ENCODE peak calls at places on chromosomes 6 and 20, in nine cellular contexts. Q is fibroblast of lung; V is stimulated activated CD4-positive, alpha-beta T cell treated with anti-CD3 and anti-CD28 coated beads, Interleukin-4, amount 100 ng/mL, for 48 hours; N is effector memory CD8-positive, alpha-beta T cell; C is fibroblast of mammary gland; P is choroid plexus epithelial cell; Z is fibroblast of villous mesenchyme; E is ecto neural progenitor cell; I is activated T-cell treated with anti-CD3 and anti-CD28 coated beads for 1 hour. U is an unnamed sample.

GRCh38 chr20:6057704-6058103 is 3.8 kb upstream of the LRRN4 start:
- DNase-seq in P (no peak), E (no peak), Z (no peak), Q (no peak), I (no peak), V (no peak), C (no peak), N (no peak), U (no peak)

GRCh38 chr20:20373046-20373706 is 5.3 kb downstream of the INSM1 start:
- DNase-seq in V (no peak), P (no peak), E (no peak), Z (peak), N (no peak), C (peak), Q (peak), I (no peak), U (no peak)

GRCh38 chr6:155212616-155213380 is 51.0 kb upstream of the CLDN20 start:
- DNase-seq in C (no peak), P (no peak), Q (peak), V (no peak), Z (no peak), N (no peak), E (no peak), I (no peak), U (no peak)

GRCh38 chr20:11153819-11154218 is 480.0 kb upstream of the JAG1 start:
- DNase-seq in C (no peak), V (no peak), Z (no peak), N (no peak), I (no peak), E (no peak), P (peak), Q (peak), U (no peak)

GRCh38 chr6:45436544-45437440 is 59.1 kb upstream of the SUPT3H start:
- DNase-seq in N (no peak), Z (peak), Q (peak), I (no peak), E (no peak), P (peak), V (no peak), C (peak), U (no peak)

GRCh38 chr6:32825966-32826365 is 9.2 kb upstream of the HLA-DOB start:
- DNase-seq in E (no peak), Q (peak), V (no peak), I (no peak), C (peak), P (peak), N (no peak), Z (peak), U (no peak)

GRCh38 chr6:47079638-47080037 is 37.5 kb upstream of the ADGRF1 start:
- DNase-seq in V (no peak), P (no peak), Q (no peak), N (no peak), E (no peak), C (no peak), Z (no peak), I (no peak), U (no peak)

GRCh38 chr6:129685640-129686031 is 24.3 kb downstream of the ARHGAP18 start:
- DNase-seq in Z (no peak), V (no peak), I (no peak), E (no peak), N (no peak), P (no peak), Q (no peak), C (no peak), U (no peak)

GRCh38 chr6:160973311-160973710 is 18.3 kb upstream of the MAP3K4 start:
- DNase-seq in I (no peak), P (peak), Q (peak), V (no peak), N (no peak), Z (peak), C (peak), E (no peak), U (no peak)

GRCh38 chr20:31593221-31594001 is 11.7 kb upstream of the ID1 start:
- DNase-seq in C (peak), I (no peak), Q (peak), N (no peak), E (no peak), V (no peak), Z (peak), P (peak), U (no peak)